ENCODE peak calls at places on chromosomes 6 and 20, in ten cellular contexts. E is GM20000; C is activated T-cell treated with anti-CD3 and anti-CD28 coated beads for 1 hour; P is kidney epithelial cell; R is GM10248; A is tibial nerve; S is HCT116; B is stomach; Q is HT1080; M is activated CD4-positive, alpha-beta T cell treated with anti-CD3 and anti-CD28 coated beads, Interleukin-2, amount 10 ng/mL, durations not matched to agents 7 days and 5 days. H is an unnamed sample.

GRCh38 chr20:55205684-55206083 is 730.3 kb downstream of the DOK5 start:
- DNase-seq in M (no peak), Q (no peak), P (no peak), B (no peak), S (no peak), R (no peak), E (no peak), C (no peak), A (no peak), H (no peak)

GRCh38 chr6:106163446-106163965 is 77.4 kb downstream of the PRDM1 start:
- DNase-seq in M (peak), P (no peak), C (no peak), E (peak), Q (peak), R (peak), A (no peak), B (no peak), S (no peak), H (peak)

GRCh38 chr6:24924956-24925355 is 10.8 kb downstream of the RIPOR2 start:
- DNase-seq in P (no peak), A (no peak), M (no peak), C (no peak), B (peak), S (no peak), R (no peak), Q (no peak), E (no peak), H (no peak)

GRCh38 chr6:14010275-14010674 is 85.5 kb downstream of the RNF182 start:
- DNase-seq in P (no peak), R (no peak), M (no peak), A (no peak), S (no peak), Q (no peak), B (no peak), C (no peak), E (no peak), H (no peak)

GRCh38 chr20:37179671-37180524 is 550 bp upstream of the MROH8 start:
- DNase-seq in M (no peak), B (no peak), C (no peak), R (no peak), E (no peak), S (no peak), Q (peak), P (no peak), A (no peak), H (no peak)

GRCh38 chr20:1943267-1944002 is 48.2 kb downstream of the SIRPA start:
- DNase-seq in R (no peak), M (no peak), P (no peak), B (no peak), E (no peak), C (no peak), S (no peak), A (peak), Q (no peak), H (peak)

GRCh38 chr20:37552415-37552814 is 24.7 kb upstream of the BLCAP start:
- DNase-seq in R (no peak), C (no peak), A (no peak), B (no peak), S (no peak), P (no peak), Q (peak), E (no peak), M (no peak), H (no peak)

GRCh38 chr20:19943021-19943659 is 74.0 kb upstream of the NAA20 start:
- DNase-seq in A (no peak), M (no peak), E (no peak), B (peak), R (no peak), Q (no peak), C (no peak), P (no peak), S (no peak), H (peak)

GRCh38 chr20:25500880-25501351 is 84.4 kb downstream of the NINL start:
- DNase-seq in B (no peak), E (no peak), A (no peak), S (no peak), C (no peak), M (no peak), P (no peak), R (no peak), Q (no peak), H (no peak)